ENCODE peak calls at places on chromosomes 11 and 22, in four cellular contexts. One of them, this sample, is unnamed.

GRCh38 chr11:68998390-68998911 is 14.6 kb downstream of the MRGPRF start:
- DNase-seq in Ammon's horn: peak
- DNase-seq in type B pancreatic cell: peak
- DNase-seq in activated naive CD8-positive, alpha-beta T cell treated with anti-CD3 and anti-CD28 coated beads, Interleukin-2, amount 50 U/mL, for 24 hours: no peak
- DNase-seq in this sample: peak

GRCh38 chr11:35464308-35464707 is 45.0 kb upstream of the SLC1A2 start:
- DNase-seq in activated naive CD8-positive, alpha-beta T cell treated with anti-CD3 and anti-CD28 coated beads, Interleukin-2, amount 50 U/mL, for 24 hours: no peak
- DNase-seq in type B pancreatic cell: no peak
- DNase-seq in Ammon's horn: peak
- DNase-seq in this sample: no peak

GRCh38 chr11:84686726-84687125 is 940.4 kb downstream of the DLG2 start:
- DNase-seq in type B pancreatic cell: no peak
- DNase-seq in activated naive CD8-positive, alpha-beta T cell treated with anti-CD3 and anti-CD28 coated beads, Interleukin-2, amount 50 U/mL, for 24 hours: no peak
- DNase-seq in Ammon's horn: no peak
- DNase-seq in this sample: no peak

GRCh38 chr22:38304526-38304925 is 12.7 kb downstream of the CSNK1E start:
- DNase-seq in activated naive CD8-positive, alpha-beta T cell treated with anti-CD3 and anti-CD28 coated beads, Interleukin-2, amount 50 U/mL, for 24 hours: no peak
- DNase-seq in Ammon's horn: no peak
- DNase-seq in type B pancreatic cell: no peak
- DNase-seq in this sample: no peak

GRCh38 chr11:32792948-32793475 is 1.4 kb downstream of the CCDC73 start:
- DNase-seq in Ammon's horn: peak
- DNase-seq in activated naive CD8-positive, alpha-beta T cell treated with anti-CD3 and anti-CD28 coated beads, Interleukin-2, amount 50 U/mL, for 24 hours: peak
- DNase-seq in type B pancreatic cell: no peak
- DNase-seq in this sample: peak

GRCh38 chr22:47030881-47031627 is 268.6 kb downstream of the TBC1D22A start:
- DNase-seq in activated naive CD8-positive, alpha-beta T cell treated with anti-CD3 and anti-CD28 coated beads, Interleukin-2, amount 50 U/mL, for 24 hours: no peak
- DNase-seq in Ammon's horn: no peak
- DNase-seq in type B pancreatic cell: no peak
- DNase-seq in this sample: no peak

GRCh38 chr11:34890812-34891211 is 25.4 kb downstream of the APIP start:
- DNase-seq in Ammon's horn: peak
- DNase-seq in type B pancreatic cell: no peak
- DNase-seq in activated naive CD8-positive, alpha-beta T cell treated with anti-CD3 and anti-CD28 coated beads, Interleukin-2, amount 50 U/mL, for 24 hours: no peak
- DNase-seq in this sample: peak

GRCh38 chr11:14422052-14422813 is 63.2 kb upstream of the RRAS2 start:
- DNase-seq in type B pancreatic cell: peak
- DNase-seq in Ammon's horn: peak
- DNase-seq in activated naive CD8-positive, alpha-beta T cell treated with anti-CD3 and anti-CD28 coated beads, Interleukin-2, amount 50 U/mL, for 24 hours: no peak
- DNase-seq in this sample: peak

GRCh38 chr22:44893731-44894080 is 116.1 kb downstream of the PHF21B start:
- DNase-seq in activated naive CD8-positive, alpha-beta T cell treated with anti-CD3 and anti-CD28 coated beads, Interleukin-2, amount 50 U/mL, for 24 hours: no peak
- DNase-seq in type B pancreatic cell: no peak
- DNase-seq in Ammon's horn: no peak
- DNase-seq in this sample: no peak

GRCh38 chr11:5204787-5205186 is 4.3 kb upstream of the OR51V1 start:
- DNase-seq in activated naive CD8-positive, alpha-beta T cell treated with anti-CD3 and anti-CD28 coated beads, Interleukin-2, amount 50 U/mL, for 24 hours: no peak
- DNase-seq in Ammon's horn: peak
- DNase-seq in type B pancreatic cell: no peak
- DNase-seq in this sample: peak

GRCh38 chr11:109554951-109555350 is 133.0 kb downstream of the C11orf87 start:
- DNase-seq in type B pancreatic cell: no peak
- DNase-seq in Ammon's horn: no peak
- DNase-seq in activated naive CD8-positive, alpha-beta T cell treated with anti-CD3 and anti-CD28 coated beads, Interleukin-2, amount 50 U/mL, for 24 hours: no peak
- DNase-seq in this sample: no peak

GRCh38 chr11:64343740-64344133 is 3.7 kb downstream of the CCDC88B start:
- DNase-seq in Ammon's horn: no peak
- DNase-seq in type B pancreatic cell: no peak
- DNase-seq in activated naive CD8-positive, alpha-beta T cell treated with anti-CD3 and anti-CD28 coated beads, Interleukin-2, amount 50 U/mL, for 24 hours: no peak
- DNase-seq in this sample: peak

GRCh38 chr11:118679483-118679882 is at the start of gene TREH:
- DNase-seq in type B pancreatic cell: no peak
- DNase-seq in activated naive CD8-positive, alpha-beta T cell treated with anti-CD3 and anti-CD28 coated beads, Interleukin-2, amount 50 U/mL, for 24 hours: no peak
- DNase-seq in Ammon's horn: no peak
- DNase-seq in this sample: no peak

GRCh38 chr22:38435010-38435409 is 20.0 kb downstream of the KCNJ4 start:
- DNase-seq in Ammon's horn: no peak
- DNase-seq in activated naive CD8-positive, alpha-beta T cell treated with anti-CD3 and anti-CD28 coated beads, Interleukin-2, amount 50 U/mL, for 24 hours: no peak
- DNase-seq in type B pancreatic cell: no peak
- DNase-seq in this sample: peak

GRCh38 chr22:44586337-44586990 is 88.4 kb upstream of the RTL6 start:
- DNase-seq in activated naive CD8-positive, alpha-beta T cell treated with anti-CD3 and anti-CD28 coated beads, Interleukin-2, amount 50 U/mL, for 24 hours: no peak
- DNase-seq in type B pancreatic cell: no peak
- DNase-seq in Ammon's horn: no peak
- DNase-seq in this sample: no peak

GRCh38 chr22:46070215-46070721 is 80.1 kb upstream of the PPARA start:
- DNase-seq in type B pancreatic cell: no peak
- DNase-seq in Ammon's horn: no peak
- DNase-seq in activated naive CD8-positive, alpha-beta T cell treated with anti-CD3 and anti-CD28 coated beads, Interleukin-2, amount 50 U/mL, for 24 hours: peak
- DNase-seq in this sample: no peak

GRCh38 chr22:26554956-26555355 is 35.0 kb downstream of the TPST2 start:
- DNase-seq in activated naive CD8-positive, alpha-beta T cell treated with anti-CD3 and anti-CD28 coated beads, Interleukin-2, amount 50 U/mL, for 24 hours: no peak
- DNase-seq in type B pancreatic cell: no peak
- DNase-seq in Ammon's horn: no peak
- DNase-seq in this sample: no peak

GRCh38 chr22:22394589-22394988 is 114.0 kb downstream of the ZNF280B start:
- DNase-seq in type B pancreatic cell: peak
- DNase-seq in activated naive CD8-positive, alpha-beta T cell treated with anti-CD3 and anti-CD28 coated beads, Interleukin-2, amount 50 U/mL, for 24 hours: no peak
- DNase-seq in Ammon's horn: no peak
- DNase-seq in this sample: no peak

This sample was measured in erythroblast.